ENCODE peak calls at places on chromosome 13, in seven cellular contexts. X, V, M, O, H, S and F are unnamed samples.

GRCh38 chr13:113245858-113246791 is 36.7 kb downstream of the CUL4A start:
- DNase-seq in X (no peak), V (no peak), M (peak), O (no peak), H (no peak), S (no peak), F (peak)

GRCh38 chr13:32811297-32811800 is 204.9 kb upstream of the KL start:
- DNase-seq in X (no peak), V (no peak), M (no peak), O (no peak), H (peak), S (no peak), F (no peak)

GRCh38 chr13:40146063-40146462 is 490.6 kb downstream of the COG6 start:
- DNase-seq in X (no peak), V (no peak), M (peak), O (no peak), H (no peak), S (no peak), F (no peak)

GRCh38 chr13:59584902-59585670 is 578.6 kb downstream of the DIAPH3 start:
- DNase-seq in X (no peak), V (no peak), M (no peak), O (no peak), H (no peak), S (no peak), F (no peak)

GRCh38 chr13:79448413-79448812 is 32.5 kb upstream of the NDFIP2 start:
- DNase-seq in X (no peak), V (no peak), M (no peak), O (no peak), H (peak), S (no peak), F (no peak)

GRCh38 chr13:32080328-32080744 is 48.8 kb downstream of the FRY start:
- DNase-seq in X (no peak), V (no peak), M (no peak), O (no peak), H (no peak), S (no peak), F (no peak)

GRCh38 chr13:29532136-29532535 is 63.4 kb downstream of the SLC7A1 start:
- DNase-seq in X (no peak), V (no peak), M (no peak), O (no peak), H (no peak), S (no peak), F (no peak)

GRCh38 chr13:92510416-92510815 is 716.2 kb upstream of the GPC6 start:
- DNase-seq in X (no peak), V (no peak), M (peak), O (no peak), H (no peak), S (no peak), F (no peak)

GRCh38 chr13:30863231-30863630 is 42.8 kb upstream of the MEDAG start:
- DNase-seq in X (no peak), V (no peak), M (no peak), O (no peak), H (no peak), S (no peak), F (no peak)

GRCh38 chr13:30803791-30804190 is 68.4 kb downstream of the ALOX5AP start:
- DNase-seq in X (no peak), V (no peak), M (no peak), O (no peak), H (no peak), S (no peak), F (no peak)

GRCh38 chr13:94886191-94886590 is 173.8 kb upstream of the SOX21 start:
- DNase-seq in X (no peak), V (no peak), M (no peak), O (no peak), H (no peak), S (no peak), F (no peak)

GRCh38 chr13:93603043-93603442 is 376.4 kb downstream of the GPC6 start:
- DNase-seq in X (no peak), V (no peak), M (peak), O (no peak), H (no peak), S (no peak), F (no peak)

GRCh38 chr13:98761126-98761978 is 8.9 kb upstream of the SLC15A1 start:
- DNase-seq in X (no peak), V (no peak), M (peak), O (no peak), H (no peak), S (no peak), F (no peak)

GRCh38 chr13:46124967-46125933 is 20.4 kb upstream of the CPB2 start:
- DNase-seq in X (no peak), V (no peak), M (no peak), O (no peak), H (no peak), S (no peak), F (no peak)

GRCh38 chr13:91362908-91363307 is 15.4 kb downstream of the MIR17HG start:
- DNase-seq in X (no peak), V (no peak), M (no peak), O (no peak), H (no peak), S (no peak), F (no peak)

GRCh38 chr13:74134226-74134776 is at the start of gene KLF12:
- DNase-seq in X (peak), V (peak), M (peak), O (peak), H (peak), S (peak), F (peak)

GRCh38 chr13:40589285-40590109 is 76.9 kb downstream of the FOXO1 start:
- DNase-seq in X (no peak), V (no peak), M (peak), O (no peak), H (no peak), S (no peak), F (no peak)

GRCh38 chr13:105627270-105627669 is 908.2 kb downstream of the EFNB2 start:
- DNase-seq in X (no peak), V (no peak), M (peak), O (no peak), H (no peak), S (no peak), F (no peak)

GRCh38 chr13:109243311-109243951 is 543.0 kb downstream of the IRS2 start:
- DNase-seq in X (no peak), V (no peak), M (peak), O (no peak), H (no peak), S (peak), F (no peak)